ENCODE peak calls at places on chromosomes 4 and X, in five cellular contexts. L, F, Q, A and Z are unnamed samples.

GRCh38 chrX:31058284-31058683 is 13.6 kb downstream of the FTHL17 start:
- DNase-seq in F (no peak), A (no peak), Q (no peak), L (no peak), Z (no peak)

GRCh38 chr4:147927377-147928137 is 195.7 kb downstream of the ARHGAP10 start:
- DNase-seq in L (no peak), F (no peak), Q (no peak), A (no peak), Z (peak; percentile 40)

GRCh38 chrX:24395775-24396174 is 35.3 kb downstream of the SUPT20HL1 start:
- DNase-seq in Q (peak; percentile 51), L (peak; percentile 57), A (peak; percentile 43), F (peak; percentile 47), Z (peak; percentile 75)

GRCh38 chr4:177554966-177555574 is 112.8 kb upstream of the AGA start:
- DNase-seq in F (peak; percentile 22), Q (no peak), L (no peak), A (no peak), Z (peak; percentile 49)

GRCh38 chrX:38282044-38282443 is 45.3 kb downstream of the RPGR start:
- DNase-seq in L (no peak), A (no peak), Q (no peak), F (no peak), Z (peak; percentile 30)

GRCh38 chrX:24146283-24146865 is 3.2 kb upstream of the ZFX start:
- DNase-seq in Q (no peak), L (no peak), F (no peak), A (no peak), Z (no peak)

GRCh38 chr4:41154001-41154813 is 60.1 kb downstream of the APBB2 start:
- DNase-seq in Q (no peak), F (no peak), A (no peak), L (no peak), Z (no peak)

GRCh38 chr4:39544580-39545315 is 17.5 kb upstream of the UGDH start:
- DNase-seq in L (no peak), Q (no peak), A (no peak), F (no peak), Z (no peak)

GRCh38 chr4:128285085-128286023 is 2.3 kb downstream of the PGRMC2 start:
- DNase-seq in F (no peak), Q (no peak), A (peak; percentile 82), L (no peak), Z (no peak)

GRCh38 chr4:143700060-143700419 is 435 bp downstream of the FREM3 start:
- DNase-seq in Q (no peak), L (no peak), F (no peak), A (no peak), Z (peak; percentile 61)

GRCh38 chr4:78542373-78542772 is 9.2 kb upstream of the ANXA3 start:
- DNase-seq in Q (no peak), A (peak; percentile 30), L (no peak), F (no peak), Z (no peak)

GRCh38 chrX:9465380-9466114 is 689 bp downstream of the TBL1X start:
- DNase-seq in Q (no peak), A (no peak), F (peak; percentile 20), L (peak; percentile 12), Z (peak; percentile 40)

GRCh38 chrX:72132456-72132855 is 741 bp upstream of the RTL5 start:
- DNase-seq in L (no peak), Q (no peak), F (no peak), A (no peak), Z (no peak)

GRCh38 chrX:46912673-46913491 is 661 bp downstream of the JADE3 start:
- DNase-seq in Q (no peak), L (peak; percentile 75), F (peak; percentile 22), A (peak; percentile 39), Z (peak; percentile 76)

GRCh38 chrX:136065044-136065671 is 79.9 kb downstream of the SLC9A6 start:
- DNase-seq in Q (no peak), L (no peak), A (peak; percentile 42), F (no peak), Z (no peak)

GRCh38 chr4:3611778-3612177 is 79.6 kb upstream of the LRPAP1 start:
- DNase-seq in Q (no peak), A (no peak), L (no peak), F (no peak), Z (no peak)
- TF ChIP-seq JUNB in Q (no peak), A (no peak), L (no peak), F (no peak), Z (no peak)

GRCh38 chr4:32142075-32142474 is 1421.9 kb downstream of the PCDH7 start:
- DNase-seq in L (no peak), F (no peak), Q (no peak), A (no peak), Z (no peak)

GRCh38 chr4:32148120-32148666 is 1428.0 kb downstream of the PCDH7 start:
- DNase-seq in A (no peak), L (no peak), F (no peak), Q (no peak), Z (no peak)

GRCh38 chr4:32145987-32146386 is 1425.8 kb downstream of the PCDH7 start:
- DNase-seq in Q (no peak), A (no peak), L (no peak), F (no peak), Z (peak; percentile 44)

GRCh38 chr4:32147446-32148064 is 1427.4 kb downstream of the PCDH7 start:
- DNase-seq in Q (no peak), L (no peak), A (no peak), F (no peak), Z (no peak)
- H3K4me3 ChIP-seq in Q (no peak overlapping the region), L (no peak overlapping the region), A (no peak overlapping the region), F (no peak overlapping the region), Z (no peak overlapping the region)

GRCh38 chr4:7652006-7652405 is 217.3 kb upstream of the PSAPL1 start:
- DNase-seq in A (no peak), L (no peak), Q (no peak), F (no peak), Z (no peak)

GRCh38 chr4:7649741-7650531 is 215.2 kb upstream of the PSAPL1 start:
- DNase-seq in L (no peak), Q (peak; percentile 9), A (no peak), F (no peak), Z (no peak)

GRCh38 chr4:7649411-7649740 is 214.6 kb upstream of the PSAPL1 start:
- DNase-seq in F (no peak), Q (no peak), A (no peak), L (no peak), Z (no peak)

GRCh38 chr4:7651461-7651921 is 216.8 kb upstream of the PSAPL1 start:
- DNase-seq in Q (no peak), A (no peak), F (no peak), L (no peak), Z (peak; percentile 48)

GRCh38 chr4:7650606-7651400 is 216.1 kb upstream of the PSAPL1 start:
- DNase-seq in Q (no peak), F (peak; percentile 79), L (no peak), A (no peak), Z (peak; percentile 85)
- TF ChIP-seq JUNB in Q (no peak), F (no peak), L (no peak), A (no peak), Z (no peak)

DNA sequence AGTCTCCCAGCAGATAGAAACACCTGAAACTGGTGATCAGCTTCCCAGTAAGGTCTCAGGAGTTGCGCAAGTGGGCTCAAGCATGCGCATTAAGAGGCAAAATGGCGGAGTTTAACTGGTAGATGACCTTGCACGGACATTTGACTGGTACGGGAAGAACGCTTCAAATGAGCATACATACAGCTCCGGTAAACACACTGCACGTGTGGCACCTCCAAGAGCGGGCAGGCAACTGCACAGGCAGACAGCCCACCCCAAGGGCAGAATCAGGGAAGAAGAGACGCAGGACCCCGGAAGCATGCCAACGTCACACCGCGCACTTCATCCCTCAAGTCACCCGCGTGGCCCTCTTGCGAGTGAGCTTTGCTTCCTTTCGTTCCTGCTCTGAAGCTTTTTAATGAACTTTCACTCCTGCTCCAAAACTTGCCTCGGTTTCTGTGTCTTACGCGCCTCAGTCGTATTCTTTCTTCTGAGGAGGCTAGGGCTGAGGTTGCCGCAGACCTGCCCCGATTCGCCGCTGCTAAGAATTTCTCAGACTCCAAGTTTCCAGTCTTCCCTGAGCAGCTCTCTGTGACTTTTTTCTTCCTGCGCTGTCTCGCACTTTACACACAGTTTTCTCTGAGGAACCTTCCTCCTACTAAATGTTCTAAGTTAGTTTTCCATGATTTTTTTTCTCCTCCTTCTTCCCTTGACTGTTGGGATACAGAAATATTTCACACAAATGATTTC is 180.7 kb upstream of the ZFP42 start:
- DNase-seq in A (no peak), F (no peak), Q (no peak), L (no peak), Z (no peak)
- H3K4me3 ChIP-seq in A (no peak overlapping the region), F (peak overlapping the region; percentile 17), Q (no peak overlapping the region), L (no peak overlapping the region), Z (no peak overlapping the region)

GRCh38 chr4:27414867-27415266 is 554.2 kb downstream of the STIM2 start:
- DNase-seq in F (no peak), Q (no peak), A (no peak), L (no peak), Z (no peak)

GRCh38 chr4:27407616-27408015 is 547.0 kb downstream of the STIM2 start:
- DNase-seq in L (no peak), F (no peak), Q (no peak), A (no peak), Z (no peak)

GRCh38 chr4:27412617-27413016 is 552.0 kb downstream of the STIM2 start:
- DNase-seq in Q (no peak), F (no peak), A (no peak), L (no peak), Z (peak; percentile 1)
- TF ChIP-seq JUNB in Q (no peak), F (no peak), A (no peak), L (no peak), Z (no peak)

GRCh38 chr4:98656443-98656842 is 2.0 kb downstream of the TSPAN5 start:
- DNase-seq in A (no peak), F (no peak), L (no peak), Q (no peak), Z (no peak)

GRCh38 chr4:98657531-98658286 is 702 bp downstream of the TSPAN5 start:
- DNase-seq in A (no peak), Q (no peak), F (no peak), L (peak; percentile 56), Z (peak; percentile 74)

GRCh38 chr4:98648602-98649001 is 9.8 kb downstream of the TSPAN5 start:
- DNase-seq in A (no peak), L (no peak), F (no peak), Q (no peak), Z (no peak)

GRCh38 chr4:98653890-98654867 is 4.2 kb downstream of the TSPAN5 start:
- DNase-seq in A (no peak), F (no peak), Q (no peak), L (peak; percentile 25), Z (no peak)

GRCh38 chr4:98653006-98653405 is 5.4 kb downstream of the TSPAN5 start:
- DNase-seq in Q (no peak), L (no peak), F (no peak), A (no peak), Z (no peak)
- H3K4me3 ChIP-seq in Q (no peak overlapping the region), L (no peak overlapping the region), F (no peak overlapping the region), A (no peak overlapping the region), Z (no peak overlapping the region)

GRCh38 chr4:23033796-23034195 is 341.1 kb downstream of the GBA3 start:
- DNase-seq in A (no peak), Q (no peak), L (no peak), F (no peak), Z (peak; percentile 39)
- TF ChIP-seq JUNB in A (no peak), Q (no peak), L (no peak), F (no peak), Z (no peak)

GRCh38 chrX:103063191-103063845 is 653 bp downstream of the BEX1 start:
- DNase-seq in L (no peak), Q (no peak), F (no peak), A (peak; percentile 9), Z (peak; percentile 60)
- H3K4me3 ChIP-seq in L (no peak overlapping the region), Q (no peak overlapping the region), F (no peak overlapping the region), A (peak overlapping the region; percentile 40), Z (peak overlapping the region; percentile 61)